ENCODE peak calls at places on chromosomes 3 and 15, in four cellular contexts. V is heart right ventricle, A is upper lobe of left lung, J is neuronal stem cell. K is an unnamed sample. For H3K27me3 and H3K9me3, the result is how much of the 10 kb centered on the place peaks cover.

GRCh38 chr3:110736332-110736731 is 335.3 kb upstream of the NECTIN3 start:
- DNase-seq in V (no peak), A (no peak), J (no peak), K (no peak)

GRCh38 chr15:25670025-25670554 is 193.0 kb downstream of the ATP10A start:
- DNase-seq in V (peak), A (no peak), J (peak), K (no peak)

GRCh38 chr3:151900460-151900859 is 27.0 kb downstream of the SUCNR1 start:
- DNase-seq in V (no peak), A (no peak), J (no peak), K (no peak)

GRCh38 chr15:100036030-100036429 is 302.8 kb upstream of the LYSMD4 start:
- DNase-seq in V (no peak), A (no peak), J (no peak), K (no peak)

GRCh38 chr3:65828706-65829105 is 210.0 kb downstream of the MAGI1 start:
- DNase-seq in V (no peak), A (no peak), J (no peak), K (no peak)

GRCh38 chr3:11362600-11362999 is 90.4 kb downstream of the ATG7 start:
- DNase-seq in V (no peak), A (no peak), J (no peak), K (no peak)

GRCh38 chr15:76163429-76164020 is 103.7 kb downstream of the TMEM266 start:
- DNase-seq in V (peak), A (peak), J (no peak), K (no peak)

GRCh38 chr3:190606596-190606995 is 92.7 kb downstream of the IL1RAP start:
- DNase-seq in V (no peak), A (no peak), J (no peak), K (no peak)

GRCh38 chr3:139520028-139520737 is 19.4 kb downstream of the RBP1 start:
- DNase-seq in V (no peak), A (no peak), J (no peak), K (no peak)

GRCh38 chr3:115040673-115041286 is 106.3 kb downstream of the ZBTB20 start:
- DNase-seq in V (no peak), A (no peak), J (peak), K (peak)

GRCh38 chr15:45121706-45122417 is 7.7 kb downstream of the DUOXA2 start:
- DNase-seq in V (no peak), A (no peak), J (no peak), K (no peak)

GRCh38 chr15:45122719-45123118 is 7.0 kb downstream of the DUOXA1 start:
- DNase-seq in V (no peak), A (no peak), J (no peak), K (no peak)

GRCh38 chr15:45120081-45120972 is 6.2 kb downstream of the DUOXA2 start:
- DNase-seq in V (no peak), A (no peak), J (no peak), K (no peak)

GRCh38 chr15:45121020-45121419 is 6.9 kb downstream of the DUOXA2 start:
- DNase-seq in V (no peak), A (no peak), J (no peak), K (no peak)

GRCh38 chr15:45123397-45123796 is 6.3 kb downstream of the DUOXA1 start:
- DNase-seq in V (no peak), A (no peak), J (no peak), K (no peak)
- H3K27me3 ChIP-seq in V (half or more), A (under half), J (under half), K (under half)

GRCh38 chr3:46833346-46834300 is 29.6 kb downstream of the MYL3 start:
- DNase-seq in V (no peak), A (peak), J (no peak), K (no peak)

GRCh38 chr3:46840491-46840890 is 22.8 kb downstream of the MYL3 start:
- DNase-seq in V (no peak), A (no peak), J (no peak), K (no peak)

GRCh38 chr3:46835486-46835885 is 27.8 kb downstream of the MYL3 start:
- DNase-seq in V (no peak), A (no peak), J (no peak), K (no peak)

GRCh38 chr3:46835059-46835458 is 28.2 kb downstream of the MYL3 start:
- DNase-seq in V (no peak), A (no peak), J (no peak), K (no peak)

DNA sequence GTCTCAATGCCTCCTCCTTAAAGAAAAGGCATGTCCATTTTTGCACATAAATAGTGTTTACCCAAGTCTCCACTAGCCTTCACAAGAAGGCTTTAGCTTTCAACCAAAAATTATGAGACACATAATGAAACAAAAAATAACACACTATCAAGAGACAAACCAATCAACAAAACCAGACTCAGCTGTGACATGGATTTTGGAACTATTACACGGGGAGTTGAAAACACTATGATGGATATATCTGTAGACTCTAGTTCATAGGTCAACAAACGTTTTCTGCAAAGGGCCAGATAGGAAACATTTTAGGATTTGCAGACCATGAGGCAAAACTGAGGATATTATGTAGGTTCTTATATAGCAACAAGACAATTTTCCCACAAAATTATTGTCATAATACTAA is 24.9 kb downstream of the MYL3 start:
- DNase-seq in V (no peak), A (no peak), J (no peak), K (no peak)
- H3K9me3 ChIP-seq in V (under half), A (under half), J (under half), K (under half)

DNA sequence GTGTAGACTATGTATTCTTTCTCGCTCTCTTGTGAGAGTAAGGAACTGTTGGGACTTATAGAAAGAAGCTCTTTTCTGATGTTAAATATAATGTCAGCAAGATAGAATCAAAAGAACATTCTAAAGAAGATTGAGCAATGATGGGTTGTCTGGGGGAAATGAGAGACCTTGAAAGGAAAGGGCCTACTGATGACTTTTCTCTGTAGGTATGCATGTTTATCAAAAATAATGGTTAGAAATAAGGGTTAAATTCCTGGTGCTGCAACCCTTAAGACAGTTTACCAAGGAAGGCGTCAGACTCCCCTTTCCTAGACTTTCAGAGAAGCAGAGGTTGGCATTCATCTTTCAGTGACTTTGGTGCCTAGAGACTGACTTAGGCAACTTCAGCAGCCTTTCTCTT is 69.8 kb downstream of the GHSR start:
- DNase-seq in V (no peak), A (no peak), J (no peak), K (no peak)
- H3K27me3 ChIP-seq in V (under half), A (under half), J (under half), K (under half)

GRCh38 chr15:21269121-21269520 is 171.2 kb downstream of the POTEB3 start:
- DNase-seq in V (no peak), A (no peak), J (no peak), K (no peak)
- H3K9me3 ChIP-seq in V (under half), A (under half), J (under half), K (under half)

K was measured in CD4-positive, alpha-beta T cell.